ENCODE peak calls at places on chromosomes 13 and 19, in four cellular contexts. M is T-helper 2 cell, V is iPS-NIHi11, R is T1000. L is an unnamed sample.

GRCh38 chr13:44710576-44710975 is 134.4 kb upstream of the TSC22D1 start:
- DNase-seq in M (no peak), V (peak), R (no peak), L (no peak)

GRCh38 chr13:33869005-33869404 is 51.1 kb downstream of the RFC3 start:
- DNase-seq in M (no peak), V (peak), R (no peak), L (no peak)

GRCh38 chr19:11581740-11582139 is 4.3 kb upstream of the ACP5 start:
- DNase-seq in M (peak), V (no peak), R (no peak), L (no peak)

GRCh38 chr19:44746946-44747738 is 1.4 kb upstream of the BCL3 start:
- DNase-seq in M (peak), V (peak), R (peak), L (peak)

GRCh38 chr19:10114651-10115391 is 3.3 kb downstream of the P2RY11 start:
- DNase-seq in M (no peak), V (no peak), R (no peak), L (no peak)

GRCh38 chr13:93814658-93815057 is 588.1 kb downstream of the GPC6 start:
- DNase-seq in M (no peak), V (no peak), R (no peak), L (no peak)

GRCh38 chr13:104841110-104841509 is 1694.4 kb downstream of the EFNB2 start:
- DNase-seq in M (no peak), V (no peak), R (no peak), L (no peak)

GRCh38 chr13:33649212-33649917 is 168.6 kb upstream of the RFC3 start:
- DNase-seq in M (no peak), V (no peak), R (no peak), L (no peak)

GRCh38 chr19:30841934-30842333 is 469.8 kb downstream of the ZNF536 start:
- DNase-seq in M (no peak), V (no peak), R (no peak), L (no peak)

GRCh38 chr19:17475541-17476115 is 5.3 kb downstream of the SLC27A1 start:
- DNase-seq in M (no peak), V (no peak), R (no peak), L (no peak)

GRCh38 chr13:64910061-64910460 is 2320.1 kb downstream of the PCDH9 start:
- DNase-seq in M (no peak), V (no peak), R (no peak), L (no peak)

GRCh38 chr13:34894756-34895155 is 47.3 kb upstream of the NBEA start:
- DNase-seq in M (no peak), V (no peak), R (no peak), L (no peak)

GRCh38 chr19:50258918-50259372 is 55.5 kb downstream of the MYH14 start:
- DNase-seq in M (no peak), V (peak), R (no peak), L (peak)

GRCh38 chr19:7716762-7717161 is 14.8 kb upstream of the FCER2 start:
- DNase-seq in M (no peak), V (no peak), R (no peak), L (no peak)

GRCh38 chr19:14767466-14767971 is 10.8 kb downstream of the ADGRE2 start:
- DNase-seq in M (no peak), V (no peak), R (no peak), L (no peak)

L was measured in H9.